ENCODE peak calls at places on chromosomes 2 and 18, in four cellular contexts. One of them, this sample, is unnamed.

GRCh38 chr2:64063924-64064331 is 44.7 kb upstream of the VPS54 start:
- DNase-seq in cardiac muscle cell: peak; percentile 95
- DNase-seq in aorta: no peak
- DNase-seq in left lung: no peak
- DNase-seq in this sample: peak; percentile 96

GRCh38 chr2:239865059-239865639 is 160.0 kb downstream of the NDUFA10 start:
- DNase-seq in cardiac muscle cell: no peak
- DNase-seq in aorta: no peak
- DNase-seq in left lung: no peak
- DNase-seq in this sample: no peak

GRCh38 chr18:54718436-54718773 is 109.9 kb upstream of the RAB27B start:
- DNase-seq in aorta: no peak
- DNase-seq in cardiac muscle cell: no peak
- DNase-seq in left lung: no peak
- DNase-seq in this sample: no peak

GRCh38 chr18:60003610-60004185 is 103.9 kb downstream of the PMAIP1 start:
- DNase-seq in cardiac muscle cell: no peak
- DNase-seq in aorta: no peak
- DNase-seq in left lung: no peak
- DNase-seq in this sample: no peak

GRCh38 chr2:210617732-210618330 is 61.4 kb downstream of the CPS1 start:
- DNase-seq in cardiac muscle cell: peak; percentile 57
- DNase-seq in left lung: no peak
- DNase-seq in aorta: no peak
- DNase-seq in this sample: peak; percentile 30

GRCh38 chr2:234476766-234477165 is 20.1 kb downstream of the ARL4C start:
- DNase-seq in aorta: no peak
- DNase-seq in cardiac muscle cell: no peak
- DNase-seq in left lung: no peak
- DNase-seq in this sample: no peak

GRCh38 chr2:203814661-203815540 is 52.7 kb upstream of the CTLA4 start:
- DNase-seq in left lung: peak; percentile 68
- DNase-seq in cardiac muscle cell: peak; percentile 88
- DNase-seq in aorta: peak; percentile 66
- DNase-seq in this sample: peak; percentile 90

GRCh38 chr2:8086796-8087479 is 594.9 kb upstream of the ID2 start:
- DNase-seq in cardiac muscle cell: peak; percentile 85
- DNase-seq in left lung: no peak
- DNase-seq in aorta: no peak
- DNase-seq in this sample: peak; percentile 55

GRCh38 chr18:58004317-58004716 is 39.7 kb upstream of the NEDD4L start:
- DNase-seq in aorta: no peak
- DNase-seq in left lung: no peak
- DNase-seq in cardiac muscle cell: peak; percentile 44
- DNase-seq in this sample: no peak

GRCh38 chr2:200877443-200877842 is 11.4 kb downstream of the PPIL3 start:
- DNase-seq in aorta: no peak
- DNase-seq in cardiac muscle cell: no peak
- DNase-seq in left lung: no peak
- DNase-seq in this sample: no peak

GRCh38 chr2:122081743-122082142 is 326.3 kb downstream of the TSN start:
- DNase-seq in left lung: no peak
- DNase-seq in cardiac muscle cell: no peak
- DNase-seq in aorta: no peak
- DNase-seq in this sample: no peak

GRCh38 chr2:50615296-50615695 is 416.6 kb downstream of the NRXN1 start:
- DNase-seq in aorta: no peak
- DNase-seq in left lung: no peak
- DNase-seq in cardiac muscle cell: no peak
- DNase-seq in this sample: no peak

DNA sequence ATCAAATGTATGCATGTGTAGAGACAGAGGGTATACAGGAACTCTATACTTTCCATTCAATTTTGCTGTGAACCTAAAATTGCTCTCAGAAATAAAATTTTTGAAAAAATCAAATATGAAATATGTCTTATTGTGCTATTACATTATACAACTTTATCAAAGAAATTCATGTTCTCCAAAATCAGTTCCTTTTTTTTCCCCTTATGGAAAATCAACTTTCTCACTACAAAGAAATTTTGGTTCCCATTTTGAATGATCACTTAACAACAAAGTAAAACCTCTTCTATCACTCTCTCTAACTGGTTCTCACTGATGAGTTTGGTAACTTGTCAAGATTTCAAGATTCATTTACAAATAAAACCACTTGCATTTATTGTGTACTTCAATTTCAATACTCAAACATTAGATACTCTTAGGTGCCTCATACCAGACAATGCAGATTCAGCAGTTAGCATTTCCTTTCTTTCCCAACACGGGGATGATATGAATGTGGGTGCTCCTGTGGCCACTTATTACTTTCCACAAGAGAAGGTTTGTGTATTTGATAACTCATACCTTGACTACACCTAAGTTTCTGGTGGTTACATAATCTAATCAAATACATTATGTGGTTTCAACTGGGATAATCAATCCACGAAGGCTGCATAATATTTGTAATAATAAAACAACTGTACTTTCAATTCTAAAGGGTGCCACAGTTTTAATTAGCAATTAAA is 6.4 kb downstream of the PSME4 start:
- DNase-seq in left lung: no peak
- DNase-seq in aorta: no peak
- DNase-seq in cardiac muscle cell: no peak
- DNase-seq in this sample: no peak
- H3K4me1 ChIP-seq in left lung: peaks cover 65% of the 10 kb centered on the region
- H3K4me1 ChIP-seq in aorta: no peaks in the 10 kb centered on the region
- H3K4me1 ChIP-seq in cardiac muscle cell: peaks cover 15% of the 10 kb centered on the region
- H3K4me1 ChIP-seq in this sample: no peaks in the 10 kb centered on the region

GRCh38 chr18:35479911-35480586 is 17.7 kb downstream of the INO80C start:
- DNase-seq in aorta: no peak
- DNase-seq in left lung: no peak
- DNase-seq in cardiac muscle cell: no peak
- DNase-seq in this sample: no peak
- H3K4me1 ChIP-seq in aorta: no peaks in the 10 kb centered on the region
- H3K4me1 ChIP-seq in left lung: peaks cover 41% of the 10 kb centered on the region
- H3K4me1 ChIP-seq in cardiac muscle cell: no peaks in the 10 kb centered on the region
- H3K4me1 ChIP-seq in this sample: no peaks in the 10 kb centered on the region

GRCh38 chr2:102046135-102046901 is 54.6 kb downstream of the IL1R2 start:
- DNase-seq in aorta: no peak
- DNase-seq in left lung: no peak
- DNase-seq in cardiac muscle cell: peak; percentile 58
- DNase-seq in this sample: no peak
- H3K4me1 ChIP-seq in aorta: no peaks in the 10 kb centered on the region
- H3K4me1 ChIP-seq in left lung: peaks cover 70% of the 10 kb centered on the region
- H3K4me1 ChIP-seq in cardiac muscle cell: peaks cover 8% of the 10 kb centered on the region
- H3K4me1 ChIP-seq in this sample: no peaks in the 10 kb centered on the region

GRCh38 chr2:105757361-105757933 is 12.7 kb downstream of the NCK2 start:
- DNase-seq in left lung: no peak
- DNase-seq in cardiac muscle cell: no peak
- DNase-seq in aorta: no peak
- DNase-seq in this sample: no peak
- H3K4me1 ChIP-seq in left lung: peaks cover 55% of the 10 kb centered on the region
- H3K4me1 ChIP-seq in cardiac muscle cell: peaks cover 9% of the 10 kb centered on the region
- H3K4me1 ChIP-seq in aorta: peaks cover 1% of the 10 kb centered on the region
- H3K4me1 ChIP-seq in this sample: no peaks in the 10 kb centered on the region

GRCh38 chr2:80531319-80531718 is 226.8 kb upstream of the LRRTM1 start:
- DNase-seq in aorta: no peak
- DNase-seq in cardiac muscle cell: no peak
- DNase-seq in left lung: no peak
- DNase-seq in this sample: no peak
- H3K4me1 ChIP-seq in aorta: no peaks in the 10 kb centered on the region
- H3K4me1 ChIP-seq in cardiac muscle cell: no peaks in the 10 kb centered on the region
- H3K4me1 ChIP-seq in left lung: no peaks in the 10 kb centered on the region
- H3K4me1 ChIP-seq in this sample: no peaks in the 10 kb centered on the region

GRCh38 chr2:28768952-28769351 is 17.3 kb downstream of the PPP1CB start:
- DNase-seq in left lung: no peak
- DNase-seq in aorta: no peak
- DNase-seq in cardiac muscle cell: no peak
- DNase-seq in this sample: no peak
- H3K4me1 ChIP-seq in left lung: peaks cover 68% of the 10 kb centered on the region
- H3K4me1 ChIP-seq in aorta: peaks cover 4% of the 10 kb centered on the region
- H3K4me1 ChIP-seq in cardiac muscle cell: no peaks in the 10 kb centered on the region
- H3K4me1 ChIP-seq in this sample: no peaks in the 10 kb centered on the region

DNA sequence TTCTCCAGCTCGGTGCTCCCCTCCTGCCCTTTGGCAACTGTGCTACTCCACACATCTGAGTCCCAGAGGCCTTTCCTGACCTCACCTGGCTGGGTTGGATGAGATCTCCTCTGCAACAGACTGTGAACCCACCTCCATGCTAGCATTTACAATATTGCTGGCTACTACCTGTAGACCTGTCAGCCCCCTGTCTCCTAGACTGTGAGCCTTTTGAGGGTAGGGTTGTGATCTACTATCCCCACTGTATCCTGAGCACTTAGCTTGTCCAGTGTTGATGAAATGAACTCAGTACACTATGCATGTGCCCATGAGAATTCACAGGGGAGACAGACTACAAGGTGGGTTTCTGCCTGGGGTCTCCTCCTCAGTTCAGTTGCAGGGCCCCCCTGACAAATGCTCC is 70.1 kb downstream of the C1QL2 start:
- DNase-seq in cardiac muscle cell: no peak
- DNase-seq in aorta: no peak
- DNase-seq in left lung: no peak
- DNase-seq in this sample: no peak
- H3K4me1 ChIP-seq in cardiac muscle cell: peaks cover 22% of the 10 kb centered on the region
- H3K4me1 ChIP-seq in aorta: no peaks in the 10 kb centered on the region
- H3K4me1 ChIP-seq in left lung: no peaks in the 10 kb centered on the region
- H3K4me1 ChIP-seq in this sample: peaks cover 20% of the 10 kb centered on the region

GRCh38 chr2:12560618-12561017 is 156.1 kb upstream of the TRIB2 start:
- DNase-seq in left lung: no peak
- DNase-seq in aorta: no peak
- DNase-seq in cardiac muscle cell: no peak
- DNase-seq in this sample: no peak
- H3K4me1 ChIP-seq in left lung: peaks cover 3% of the 10 kb centered on the region
- H3K4me1 ChIP-seq in aorta: peaks cover 4% of the 10 kb centered on the region
- H3K4me1 ChIP-seq in cardiac muscle cell: peaks cover 8% of the 10 kb centered on the region
- H3K4me1 ChIP-seq in this sample: no peaks in the 10 kb centered on the region